ENCODE peak calls at places on chromosomes 4 and X, in ten cellular contexts. V is SK-N-MC, Y is endothelial cell of umbilical vein, I is breast epithelium, E is HCT116, S is Panc1, T is stomach, N is GM12892, R is vagina, D is GM23338. J is an unnamed sample.

GRCh38 chrX:153817291-153817690 is 13.1 kb downstream of the PDZD4 start:
- DNase-seq in V (no peak), Y (no peak), I (no peak), E (no peak), S (no peak), T (no peak), N (no peak), R (no peak), D (no peak), J (no peak)

GRCh38 chr4:181858746-181859145 is 384.5 kb upstream of the TENM3 start:
- DNase-seq in V (no peak), Y (no peak), I (no peak), E (no peak), S (no peak), T (no peak), N (no peak), R (no peak), D (no peak), J (no peak)

GRCh38 chrX:69133561-69134542 is 31.4 kb downstream of the PJA1 start:
- DNase-seq in V (no peak), Y (peak), I (no peak), E (peak), S (no peak), T (no peak), N (no peak), R (no peak), D (peak), J (no peak)

GRCh38 chr4:163251204-163251603 is 81.2 kb downstream of the NPY1R start:
- DNase-seq in V (no peak), Y (no peak), I (no peak), E (peak), S (no peak), T (no peak), N (no peak), R (no peak), D (peak), J (no peak)

GRCh38 chr4:142663828-142664227 is 182.3 kb downstream of the INPP4B start:
- DNase-seq in V (no peak), Y (no peak), I (no peak), E (no peak), S (no peak), T (no peak), N (no peak), R (no peak), D (no peak), J (no peak)

GRCh38 chr4:155768370-155768769 is 9.5 kb downstream of the GUCY1B1 start:
- DNase-seq in V (no peak), Y (no peak), I (no peak), E (no peak), S (no peak), T (no peak), N (no peak), R (no peak), D (no peak), J (no peak)

GRCh38 chr4:2337131-2337723 is 75.3 kb upstream of the MXD4 start:
- DNase-seq in V (no peak), Y (no peak), I (peak), E (no peak), S (no peak), T (no peak), N (no peak), R (no peak), D (no peak), J (no peak)

GRCh38 chrX:24148118-24148517 is 1.4 kb upstream of the ZFX start:
- DNase-seq in V (no peak), Y (peak), I (no peak), E (no peak), S (no peak), T (no peak), N (no peak), R (no peak), D (no peak), J (no peak)

GRCh38 chr4:16082424-16083216 is 1.2 kb downstream of the PROM1 start:
- DNase-seq in V (no peak), Y (peak), I (no peak), E (no peak), S (no peak), T (no peak), N (peak), R (no peak), D (peak), J (peak)

GRCh38 chrX:29617725-29618124 is 597.6 kb upstream of the MAGEB2 start:
- DNase-seq in V (no peak), Y (no peak), I (no peak), E (no peak), S (no peak), T (no peak), N (no peak), R (no peak), D (no peak), J (no peak)

GRCh38 chrX:131802836-131803626 is 220.1 kb upstream of the STK26 start:
- DNase-seq in V (no peak), Y (peak), I (peak), E (no peak), S (no peak), T (peak), N (peak), R (no peak), D (peak), J (no peak)

GRCh38 chr4:156970501-156971167 is 965 bp downstream of the PDGFC start:
- DNase-seq in V (no peak), Y (peak), I (peak), E (no peak), S (no peak), T (peak), N (no peak), R (no peak), D (peak), J (peak)

GRCh38 chr4:8766610-8767009 is 105.0 kb downstream of the HMX1 start:
- DNase-seq in V (no peak), Y (no peak), I (no peak), E (no peak), S (no peak), T (no peak), N (no peak), R (no peak), D (no peak), J (no peak)

GRCh38 chrX:21926116-21926515 is 14.4 kb upstream of the SMS start:
- DNase-seq in V (no peak), Y (peak), I (no peak), E (no peak), S (no peak), T (no peak), N (no peak), R (no peak), D (no peak), J (no peak)

GRCh38 chr4:8238515-8239053 is 31.0 kb upstream of the HTRA3 start:
- DNase-seq in V (no peak), Y (no peak), I (no peak), E (no peak), S (no peak), T (no peak), N (no peak), R (no peak), D (peak), J (no peak)

GRCh38 chrX:27863813-27864212 is 56.0 kb downstream of the MAGEB10 start:
- DNase-seq in V (no peak), Y (no peak), I (no peak), E (no peak), S (no peak), T (no peak), N (no peak), R (no peak), D (peak), J (no peak)

DNA sequence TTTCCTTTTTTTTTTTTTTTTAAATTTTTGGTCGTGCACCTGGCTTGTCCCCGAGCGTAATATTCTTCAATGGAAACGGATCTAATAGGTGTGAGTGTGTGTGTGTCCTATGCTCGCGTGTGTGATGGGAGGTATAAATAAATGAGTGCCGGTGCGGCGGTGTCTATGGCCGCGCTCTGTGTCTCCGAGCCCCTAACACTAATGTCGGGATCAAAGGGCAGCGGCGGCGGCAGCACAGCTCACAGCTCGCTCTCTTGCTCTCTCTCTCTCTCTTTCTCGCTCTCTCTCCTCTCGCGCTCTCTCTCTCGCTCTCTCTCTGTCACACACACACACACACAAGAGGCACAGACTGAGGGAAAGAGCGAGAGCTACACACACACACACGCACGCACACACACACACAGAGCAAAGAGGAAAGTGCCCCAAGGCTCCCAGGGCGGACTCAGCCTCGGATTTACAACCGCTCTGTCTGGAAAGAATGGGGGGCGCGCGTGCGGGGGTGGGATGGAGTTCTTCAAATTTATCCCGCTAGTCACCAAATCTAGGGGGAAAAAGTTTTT is at the start of gene ZNF827:
- DNase-seq in V (no peak), Y (peak), I (peak), E (peak), S (no peak), T (peak), N (no peak), R (no peak), D (peak), J (no peak)
- TF ChIP-seq POLR2AphosphoS5 in V (peak), Y (no peak), I (no peak), E (peak), S (no peak), T (no peak), N (peak), R (no peak), D (peak), J (peak)

GRCh38 chr4:79597266-79597665 is 189.2 kb upstream of the GK2 start:
- DNase-seq in V (no peak), Y (no peak), I (no peak), E (no peak), S (no peak), T (no peak), N (no peak), R (no peak), D (no peak), J (no peak)
- TF ChIP-seq POLR2AphosphoS5 in V (no peak), Y (no peak), I (no peak), E (no peak), S (no peak), T (no peak), N (no peak), R (no peak), D (no peak), J (no peak)

GRCh38 chr4:48127882-48128394 is 6.1 kb downstream of the TXK start:
- DNase-seq in V (peak), Y (peak), I (peak), E (peak), S (peak), T (peak), N (peak), R (no peak), D (peak), J (no peak)

GRCh38 chr4:48127231-48127881 is 6.7 kb downstream of the TXK start:
- DNase-seq in V (no peak), Y (no peak), I (no peak), E (no peak), S (no peak), T (no peak), N (no peak), R (no peak), D (peak), J (no peak)

GRCh38 chr4:48130100-48130499 is 4.0 kb downstream of the TXK start:
- DNase-seq in V (no peak), Y (no peak), I (no peak), E (no peak), S (no peak), T (no peak), N (no peak), R (no peak), D (no peak), J (no peak)

GRCh38 chr4:48131736-48132135 is 2.3 kb downstream of the TXK start:
- DNase-seq in V (no peak), Y (no peak), I (no peak), E (no peak), S (no peak), T (no peak), N (no peak), R (no peak), D (no peak), J (no peak)

DNA sequence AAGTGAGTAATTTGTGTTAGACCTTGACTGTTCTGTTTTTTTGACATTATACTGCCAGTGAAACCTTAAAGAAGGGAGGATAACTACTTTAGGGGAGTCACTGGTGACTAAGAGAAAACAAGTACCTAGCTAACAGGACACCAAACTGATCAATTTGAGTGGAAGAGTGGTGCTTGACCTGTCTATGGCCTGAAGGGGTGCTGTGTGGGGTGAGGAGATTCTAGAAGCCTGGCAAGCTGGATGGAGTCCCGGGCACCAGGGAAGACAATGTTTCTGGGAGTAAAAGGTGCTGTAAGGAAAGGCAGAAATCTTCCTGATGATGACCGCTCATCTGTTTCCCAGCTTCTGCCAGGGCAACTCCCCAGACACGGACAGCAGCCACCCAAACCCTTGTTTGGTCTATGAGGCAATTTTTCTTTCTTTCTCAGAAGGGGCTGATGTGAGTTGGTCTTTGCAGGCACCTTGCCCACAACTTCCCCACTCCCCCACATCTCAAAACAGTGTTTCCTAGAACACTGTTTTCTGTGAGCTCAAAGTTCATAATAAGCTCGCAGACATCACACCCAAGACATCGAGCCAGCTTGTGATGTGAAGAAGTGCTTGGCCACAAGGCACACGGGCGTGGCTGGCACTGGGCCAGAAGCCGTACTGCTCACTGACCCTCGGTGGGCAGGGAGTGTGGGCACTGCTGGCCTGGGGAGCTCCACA is 4.6 kb downstream of the TXK start:
- DNase-seq in V (no peak), Y (no peak), I (no peak), E (no peak), S (no peak), T (no peak), N (no peak), R (no peak), D (peak), J (no peak)
- TF ChIP-seq POLR2AphosphoS5 in V (no peak), Y (no peak), I (no peak), E (no peak), S (no peak), T (no peak), N (peak), R (no peak), D (no peak), J (no peak)

DNA sequence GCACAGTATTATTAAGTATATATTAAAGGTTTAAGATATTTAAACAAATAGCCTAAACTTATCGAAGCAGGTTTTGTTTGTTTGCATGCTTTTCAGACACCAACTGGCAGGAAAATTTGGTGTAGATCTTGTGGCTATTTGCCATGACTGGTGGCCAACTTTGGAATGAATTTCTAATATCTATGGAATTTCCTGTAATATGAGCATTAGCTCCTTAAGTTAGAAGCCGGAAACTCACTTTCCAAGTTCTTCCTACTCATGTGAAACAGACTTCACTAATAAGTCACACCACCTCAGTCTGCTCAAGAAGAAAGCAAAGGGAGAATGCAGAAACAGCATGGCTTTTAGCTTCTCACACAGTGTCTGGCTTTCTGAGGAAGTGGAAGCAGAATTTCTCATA is 563.9 kb downstream of the GRXCR1 start:
- DNase-seq in V (no peak), Y (peak), I (no peak), E (no peak), S (no peak), T (no peak), N (no peak), R (no peak), D (no peak), J (no peak)
- TF ChIP-seq POLR2AphosphoS5 in V (no peak), Y (no peak), I (no peak), E (no peak), S (no peak), T (no peak), N (no peak), R (no peak), D (no peak), J (no peak)

GRCh38 chr4:10552591-10553280 is 95.5 kb upstream of the ZNF518B start:
- DNase-seq in V (no peak), Y (peak), I (no peak), E (no peak), S (no peak), T (no peak), N (no peak), R (no peak), D (no peak), J (no peak)

DNA sequence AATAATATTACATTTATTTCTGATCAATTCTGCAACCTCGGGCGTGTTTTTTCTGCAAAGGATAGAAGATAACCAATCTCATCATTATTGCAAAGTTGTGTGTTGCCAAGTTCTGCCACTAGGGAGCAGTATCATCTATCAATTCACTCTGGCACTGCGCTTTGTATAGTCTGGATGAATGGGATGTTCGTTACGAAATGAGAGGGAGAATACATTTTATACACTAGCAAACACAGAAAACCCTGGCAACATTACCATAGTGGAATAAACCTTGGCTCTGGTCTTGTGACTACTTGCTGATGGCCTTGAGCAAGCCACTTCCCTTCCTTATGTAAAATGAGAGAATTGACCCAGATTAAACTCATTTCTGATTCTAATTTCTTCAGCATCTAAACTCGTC is 97.5 kb upstream of the ZNF518B start:
- DNase-seq in V (peak), Y (peak), I (peak), E (peak), S (peak), T (peak), N (no peak), R (no peak), D (peak), J (no peak)
- TF ChIP-seq POLR2AphosphoS5 in V (no peak), Y (no peak), I (no peak), E (no peak), S (no peak), T (no peak), N (no peak), R (peak), D (no peak), J (no peak)

GRCh38 chr4:10106421-10107039 is 10.1 kb downstream of the WDR1 start:
- DNase-seq in V (no peak), Y (peak), I (peak), E (peak), S (peak), T (peak), N (no peak), R (peak), D (no peak), J (peak)
- TF ChIP-seq POLR2AphosphoS5 in V (no peak), Y (peak), I (no peak), E (peak), S (no peak), T (peak), N (no peak), R (peak), D (no peak), J (peak)

J was measured in esophagus muscularis mucosa.